ENCODE peak calls at places on chromosomes 6 and 20, in five cellular contexts. One of them, this sample, is unnamed.

GRCh38 chr20:63577317-63577894 is 3.4 kb upstream of the HELZ2 start:
- DNase-seq in lung: no peak
- DNase-seq in neural crest cell: no peak
- DNase-seq in AG04449: no peak
- DNase-seq in omental fat pad: no peak
- DNase-seq in this sample: no peak

GRCh38 chr6:90121982-90122381 is 174.7 kb downstream of the BACH2 start:
- DNase-seq in lung: no peak
- DNase-seq in neural crest cell: no peak
- DNase-seq in AG04449: no peak
- DNase-seq in omental fat pad: no peak
- DNase-seq in this sample: no peak

GRCh38 chr20:19384940-19385339 is 172.5 kb downstream of the SLC24A3 start:
- DNase-seq in lung: no peak
- DNase-seq in neural crest cell: no peak
- DNase-seq in AG04449: no peak
- DNase-seq in omental fat pad: no peak
- DNase-seq in this sample: no peak

GRCh38 chr20:9609892-9610502 is 95.6 kb downstream of the LAMP5 start:
- DNase-seq in lung: peak
- DNase-seq in neural crest cell: peak
- DNase-seq in AG04449: peak
- DNase-seq in omental fat pad: peak
- DNase-seq in this sample: no peak

GRCh38 chr6:52570291-52570700 is 6.6 kb downstream of the TRAM2 start:
- DNase-seq in lung: peak
- DNase-seq in neural crest cell: no peak
- DNase-seq in AG04449: no peak
- DNase-seq in omental fat pad: no peak
- DNase-seq in this sample: no peak

GRCh38 chr6:97726378-97726777 is 443.4 kb upstream of the MMS22L start:
- DNase-seq in lung: no peak
- DNase-seq in neural crest cell: no peak
- DNase-seq in AG04449: no peak
- DNase-seq in omental fat pad: no peak
- DNase-seq in this sample: no peak

GRCh38 chr20:19619904-19620430 is 138.1 kb upstream of the RIN2 start:
- DNase-seq in lung: no peak
- DNase-seq in neural crest cell: no peak
- DNase-seq in AG04449: no peak
- DNase-seq in omental fat pad: no peak
- DNase-seq in this sample: no peak

GRCh38 chr6:88302769-88303230 is 136.7 kb upstream of the CNR1 start:
- DNase-seq in lung: no peak
- DNase-seq in neural crest cell: no peak
- DNase-seq in AG04449: no peak
- DNase-seq in omental fat pad: no peak
- DNase-seq in this sample: no peak

GRCh38 chr20:56760610-56761009 is 131.5 kb downstream of the TFAP2C start:
- DNase-seq in lung: no peak
- DNase-seq in neural crest cell: no peak
- DNase-seq in AG04449: no peak
- DNase-seq in omental fat pad: no peak
- DNase-seq in this sample: no peak

GRCh38 chr20:34403908-34404307 is 40.8 kb downstream of the ITCH start:
- DNase-seq in lung: no peak
- DNase-seq in neural crest cell: no peak
- DNase-seq in AG04449: no peak
- DNase-seq in omental fat pad: no peak
- DNase-seq in this sample: no peak

GRCh38 chr6:149563203-149563927 is 2.8 kb upstream of the GINM1 start:
- DNase-seq in lung: no peak
- DNase-seq in neural crest cell: no peak
- DNase-seq in AG04449: peak
- DNase-seq in omental fat pad: no peak
- DNase-seq in this sample: no peak

GRCh38 chr6:46932526-46932925 is 10.8 kb upstream of the ADGRF5 start:
- DNase-seq in lung: no peak
- DNase-seq in neural crest cell: no peak
- DNase-seq in AG04449: no peak
- DNase-seq in omental fat pad: no peak
- DNase-seq in this sample: no peak

GRCh38 chr20:54345817-54346216 is 129.6 kb upstream of the DOK5 start:
- DNase-seq in lung: no peak
- DNase-seq in neural crest cell: no peak
- DNase-seq in AG04449: no peak
- DNase-seq in omental fat pad: no peak
- DNase-seq in this sample: no peak

GRCh38 chr6:53813096-53813495 is 18.3 kb downstream of the LRRC1 start:
- DNase-seq in lung: no peak
- DNase-seq in neural crest cell: no peak
- DNase-seq in AG04449: no peak
- DNase-seq in omental fat pad: no peak
- DNase-seq in this sample: no peak

GRCh38 chr20:5634894-5635293 is 115.3 kb upstream of the SHLD1 start:
- DNase-seq in lung: no peak
- DNase-seq in neural crest cell: no peak
- DNase-seq in AG04449: no peak
- DNase-seq in omental fat pad: no peak
- DNase-seq in this sample: no peak

GRCh38 chr20:12891643-12892042 is 117.1 kb upstream of the SPTLC3 start:
- DNase-seq in lung: no peak
- DNase-seq in neural crest cell: no peak
- DNase-seq in AG04449: no peak
- DNase-seq in omental fat pad: no peak
- DNase-seq in this sample: no peak

GRCh38 chr20:42484790-42485365 is 704.8 kb downstream of the PTPRT start:
- DNase-seq in lung: no peak
- DNase-seq in neural crest cell: no peak
- DNase-seq in AG04449: no peak
- DNase-seq in omental fat pad: no peak
- DNase-seq in this sample: no peak

GRCh38 chr6:168616807-168617756 is 176.1 kb downstream of the SMOC2 start:
- DNase-seq in lung: no peak
- DNase-seq in neural crest cell: no peak
- DNase-seq in AG04449: no peak
- DNase-seq in omental fat pad: no peak
- DNase-seq in this sample: no peak

GRCh38 chr6:69138893-69139494 is 503.9 kb downstream of the ADGRB3 start:
- DNase-seq in lung: no peak
- DNase-seq in neural crest cell: no peak
- DNase-seq in AG04449: no peak
- DNase-seq in omental fat pad: no peak
- DNase-seq in this sample: no peak

GRCh38 chr6:157036245-157036681 is 259.1 kb downstream of the ARID1B start:
- DNase-seq in lung: peak
- DNase-seq in neural crest cell: no peak
- DNase-seq in AG04449: no peak
- DNase-seq in omental fat pad: no peak
- DNase-seq in this sample: no peak

GRCh38 chr6:134519456-134519855 is 201.5 kb upstream of the SGK1 start:
- DNase-seq in lung: no peak
- DNase-seq in neural crest cell: no peak
- DNase-seq in AG04449: no peak
- DNase-seq in omental fat pad: no peak
- DNase-seq in this sample: no peak

GRCh38 chr6:8556370-8557018 is 121.1 kb upstream of the SLC35B3 start:
- DNase-seq in lung: no peak
- DNase-seq in neural crest cell: no peak
- DNase-seq in AG04449: no peak
- DNase-seq in omental fat pad: no peak
- DNase-seq in this sample: no peak

GRCh38 chr20:43092689-43093088 is 97.0 kb downstream of the PTPRT start:
- DNase-seq in lung: no peak
- DNase-seq in neural crest cell: no peak
- DNase-seq in AG04449: no peak
- DNase-seq in omental fat pad: no peak
- DNase-seq in this sample: no peak

GRCh38 chr20:57293998-57294397 is 27.6 kb upstream of the BMP7 start:
- DNase-seq in lung: no peak
- DNase-seq in neural crest cell: no peak
- DNase-seq in AG04449: no peak
- DNase-seq in omental fat pad: no peak
- DNase-seq in this sample: no peak

GRCh38 chr20:18527339-18527738 is 19.6 kb downstream of the SEC23B start:
- DNase-seq in lung: no peak
- DNase-seq in neural crest cell: no peak
- DNase-seq in AG04449: no peak
- DNase-seq in omental fat pad: no peak
- DNase-seq in this sample: no peak

GRCh38 chr6:32070814-32071466 is 32.7 kb downstream of the CYP21A2 start:
- DNase-seq in lung: no peak
- DNase-seq in neural crest cell: no peak
- DNase-seq in AG04449: no peak
- DNase-seq in omental fat pad: no peak
- DNase-seq in this sample: no peak

GRCh38 chr6:78611886-78612480 is 255.4 kb upstream of the IRAK1BP1 start:
- DNase-seq in lung: no peak
- DNase-seq in neural crest cell: no peak
- DNase-seq in AG04449: no peak
- DNase-seq in omental fat pad: no peak
- DNase-seq in this sample: no peak

GRCh38 chr6:27547157-27548075 is 74.5 kb upstream of the ZNF184 start:
- DNase-seq in lung: no peak
- DNase-seq in neural crest cell: peak
- DNase-seq in AG04449: no peak
- DNase-seq in omental fat pad: no peak
- DNase-seq in this sample: no peak

GRCh38 chr6:161409353-161409752 is 135.5 kb upstream of the AGPAT4 start:
- DNase-seq in lung: no peak
- DNase-seq in neural crest cell: no peak
- DNase-seq in AG04449: no peak
- DNase-seq in omental fat pad: no peak
- DNase-seq in this sample: no peak

GRCh38 chr6:21201673-21202430 is 391.7 kb upstream of the SOX4 start:
- DNase-seq in lung: no peak
- DNase-seq in neural crest cell: no peak
- DNase-seq in AG04449: no peak
- DNase-seq in omental fat pad: no peak
- DNase-seq in this sample: no peak

DNA sequence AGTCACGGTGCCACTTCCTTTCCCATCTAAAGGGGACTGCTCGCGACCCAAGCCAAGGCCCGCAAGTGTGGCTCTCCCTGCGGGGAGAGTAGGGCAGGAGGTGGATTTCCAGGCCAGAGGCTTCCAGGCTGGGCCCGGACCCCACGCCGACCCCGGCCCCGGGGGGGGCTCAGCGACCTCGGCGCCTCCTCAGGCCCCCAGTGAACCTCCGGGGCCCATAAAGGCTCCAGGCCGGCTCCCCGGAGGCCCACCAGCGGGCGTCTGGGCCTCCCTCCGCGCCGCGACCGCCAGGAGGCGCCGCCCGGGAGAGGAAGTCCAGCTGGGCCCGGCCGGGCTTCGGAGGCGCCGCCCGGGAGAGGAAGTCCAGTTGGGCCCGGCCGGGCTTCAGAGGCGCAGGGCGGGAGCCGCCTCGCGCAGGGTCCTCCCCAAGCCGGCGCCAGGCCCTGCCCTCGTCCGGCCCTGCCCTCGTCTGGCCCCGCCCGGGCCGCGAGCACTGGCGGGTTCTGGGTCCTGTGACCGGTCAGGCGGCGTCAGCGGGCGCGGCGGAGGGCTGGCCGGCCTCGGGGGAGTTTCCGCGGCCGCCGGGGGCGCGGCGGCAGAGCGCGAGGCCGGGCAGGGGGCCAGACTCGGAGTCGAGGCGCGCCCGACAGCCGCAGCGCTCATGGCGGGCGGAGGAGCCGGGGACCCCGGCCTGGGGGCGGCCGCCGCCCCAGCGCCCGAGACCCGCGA is at the start of gene RAB32:
- DNase-seq in lung: peak
- DNase-seq in neural crest cell: peak
- DNase-seq in AG04449: peak
- DNase-seq in omental fat pad: peak
- DNase-seq in this sample: peak
- TF ChIP-seq CTCF in lung: peak
- TF ChIP-seq CTCF in neural crest cell: peak
- TF ChIP-seq CTCF in AG04449: peak
- TF ChIP-seq CTCF in omental fat pad: peak
- TF ChIP-seq CTCF in this sample: peak

GRCh38 chr6:26489926-26490575 is 10.1 kb upstream of the BTN1A1 start:
- DNase-seq in lung: no peak
- DNase-seq in neural crest cell: no peak
- DNase-seq in AG04449: no peak
- DNase-seq in omental fat pad: no peak
- DNase-seq in this sample: no peak

GRCh38 chr6:26490576-26490964 is 9.5 kb upstream of the BTN1A1 start:
- DNase-seq in lung: no peak
- DNase-seq in neural crest cell: no peak
- DNase-seq in AG04449: no peak
- DNase-seq in omental fat pad: no peak
- DNase-seq in this sample: no peak

GRCh38 chr6:26491604-26492003 is 8.5 kb upstream of the BTN1A1 start:
- DNase-seq in lung: no peak
- DNase-seq in neural crest cell: no peak
- DNase-seq in AG04449: no peak
- DNase-seq in omental fat pad: no peak
- DNase-seq in this sample: no peak

GRCh38 chr6:26494117-26494516 is 6.0 kb upstream of the BTN1A1 start:
- DNase-seq in lung: no peak
- DNase-seq in neural crest cell: no peak
- DNase-seq in AG04449: no peak
- DNase-seq in omental fat pad: no peak
- DNase-seq in this sample: no peak

GRCh38 chr6:26493258-26493657 is 6.8 kb upstream of the BTN1A1 start:
- DNase-seq in lung: no peak
- DNase-seq in neural crest cell: no peak
- DNase-seq in AG04449: no peak
- DNase-seq in omental fat pad: no peak
- DNase-seq in this sample: no peak
- TF ChIP-seq CTCF in lung: no peak
- TF ChIP-seq CTCF in neural crest cell: peak
- TF ChIP-seq CTCF in AG04449: peak
- TF ChIP-seq CTCF in omental fat pad: no peak
- TF ChIP-seq CTCF in this sample: no peak

GRCh38 chr20:44885392-44886275 is at the start of gene YWHAB:
- DNase-seq in lung: peak
- DNase-seq in neural crest cell: peak
- DNase-seq in AG04449: peak
- DNase-seq in omental fat pad: peak
- DNase-seq in this sample: peak
- TF ChIP-seq CTCF in lung: no peak
- TF ChIP-seq CTCF in neural crest cell: peak
- TF ChIP-seq CTCF in AG04449: no peak
- TF ChIP-seq CTCF in omental fat pad: no peak
- TF ChIP-seq CTCF in this sample: no peak

GRCh38 chr20:1437222-1437904 is 29.3 kb downstream of the NSFL1C start:
- DNase-seq in lung: peak
- DNase-seq in neural crest cell: peak
- DNase-seq in AG04449: peak
- DNase-seq in omental fat pad: peak
- DNase-seq in this sample: peak
- TF ChIP-seq CTCF in lung: peak
- TF ChIP-seq CTCF in neural crest cell: peak
- TF ChIP-seq CTCF in AG04449: peak
- TF ChIP-seq CTCF in omental fat pad: no peak
- TF ChIP-seq CTCF in this sample: peak